ENCODE peak calls at places on chromosomes 3 and 15, in four cellular contexts. S, E, X and U are unnamed samples.

GRCh38 chr3:71076361-71076997 is 507.0 kb downstream of the FOXP1 start:
- DNase-seq in S (no peak), E (no peak), X (no peak), U (no peak)

GRCh38 chr3:54835701-54836100 is 92.2 kb downstream of the LRTM1 start:
- DNase-seq in S (no peak), E (no peak), X (no peak), U (no peak)

GRCh38 chr3:133447751-133448477 is 48.1 kb downstream of the BFSP2 start:
- DNase-seq in S (no peak), E (no peak), X (no peak), U (no peak)

GRCh38 chr3:102332205-102332604 is 102.6 kb upstream of the ZPLD1 start:
- DNase-seq in S (peak; percentile 35), E (peak; percentile 55), X (no peak), U (peak; percentile 66)

GRCh38 chr15:96578393-96578792 is 247.9 kb downstream of the NR2F2 start:
- DNase-seq in S (no peak), E (no peak), X (no peak), U (no peak)

GRCh38 chr15:29734917-29735572 is 87.2 kb downstream of the TJP1 start:
- DNase-seq in S (peak; percentile 50), E (no peak), X (no peak), U (no peak)

GRCh38 chr3:126036056-126036549 is 47.8 kb downstream of the SLC41A3 start:
- DNase-seq in S (no peak), E (no peak), X (peak; percentile 6), U (no peak)

GRCh38 chr3:190003730-190004129 is 117.0 kb downstream of the P3H2 start:
- DNase-seq in S (peak; percentile 79), E (peak; percentile 64), X (no peak), U (peak; percentile 64)

GRCh38 chr15:63856711-63857458 is 23.1 kb upstream of the HERC1 start:
- DNase-seq in S (no peak), E (peak; percentile 68), X (no peak), U (peak; percentile 84)

GRCh38 chr3:100317928-100318327 is 16.6 kb upstream of the NIT2 start:
- DNase-seq in S (no peak), E (no peak), X (no peak), U (no peak)

GRCh38 chr3:125062904-125063618 is 7.3 kb upstream of the HEG1 start:
- DNase-seq in S (peak; percentile 80), E (peak; percentile 91), X (no peak), U (peak; percentile 84)

GRCh38 chr3:4685673-4686345 is 192.7 kb downstream of the ITPR1 start:
- DNase-seq in S (no peak), E (no peak), X (no peak), U (no peak)

GRCh38 chr15:28086175-28086703 is 12.9 kb downstream of the OCA2 start:
- DNase-seq in S (peak; percentile 67), E (peak; percentile 35), X (peak; percentile 70), U (no peak)

GRCh38 chr3:117846238-117846637 is 1136.7 kb downstream of the TUSC7 start:
- DNase-seq in S (no peak), E (no peak), X (no peak), U (no peak)

GRCh38 chr3:73549071-73549600 is 75.6 kb downstream of the PDZRN3 start:
- DNase-seq in S (no peak), E (no peak), X (peak; percentile 36), U (no peak)
- H3K27ac ChIP-seq in S (no peak overlapping the region), E (no peak overlapping the region), X (no peak overlapping the region), U (no peak overlapping the region)

DNA sequence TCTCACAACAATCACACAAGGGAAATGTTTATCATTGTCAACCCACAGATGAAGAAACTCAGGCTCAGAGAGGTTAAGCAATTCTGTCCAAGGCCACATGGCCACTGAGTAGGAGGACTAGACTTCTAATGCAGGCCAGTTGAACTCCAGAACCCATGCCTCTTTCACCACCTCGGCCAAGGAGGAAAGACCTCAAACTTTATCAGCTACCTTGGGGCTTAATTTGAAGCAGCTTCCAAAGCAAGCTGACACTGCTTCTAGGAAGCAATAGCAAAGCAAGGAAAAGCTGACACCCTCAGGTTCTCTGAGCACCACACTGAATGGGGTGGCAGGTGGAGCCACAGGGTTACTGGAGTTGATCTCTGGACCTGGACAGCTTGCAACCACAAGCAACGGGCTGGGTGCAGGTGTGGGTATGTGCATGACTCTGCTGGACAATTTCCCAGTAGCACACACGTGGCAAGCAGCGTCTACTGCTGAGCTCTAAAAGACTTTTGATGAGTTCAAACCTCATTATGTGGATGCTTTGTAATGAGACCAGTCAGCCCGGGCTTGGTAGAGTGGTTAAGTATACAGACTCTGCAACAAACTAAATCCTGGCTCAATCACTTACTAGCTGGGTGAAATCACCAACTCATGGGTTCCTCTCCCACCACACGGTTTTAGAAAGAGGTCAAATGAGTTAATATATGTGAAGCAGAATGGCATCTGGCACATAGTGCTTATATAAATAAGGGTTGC is 23.1 kb downstream of the CCNL1 start:
- DNase-seq in S (no peak), E (peak; percentile 81), X (peak; percentile 84), U (peak; percentile 80)
- H3K27ac ChIP-seq in S (peak overlapping the region; percentile 75), E (peak overlapping the region; percentile 56), X (peak overlapping the region; percentile 72), U (peak overlapping the region; percentile 18)

GRCh38 chr3:186058225-186058624 is 50.7 kb downstream of the ETV5 start:
- DNase-seq in S (no peak), E (no peak), X (no peak), U (no peak)

GRCh38 chr3:186059192-186059591 is 49.7 kb downstream of the ETV5 start:
- DNase-seq in S (no peak), E (no peak), X (no peak), U (no peak)

GRCh38 chr3:186060222-186060621 is 48.7 kb downstream of the ETV5 start:
- DNase-seq in S (no peak), E (no peak), X (no peak), U (no peak)

GRCh38 chr3:186054481-186055399 is 54.1 kb downstream of the ETV5 start:
- DNase-seq in S (no peak), E (no peak), X (peak; percentile 19), U (no peak)

GRCh38 chr3:186057594-186057993 is 51.3 kb downstream of the ETV5 start:
- DNase-seq in S (peak; percentile 28), E (peak; percentile 43), X (no peak), U (peak; percentile 43)
- H3K27ac ChIP-seq in S (no peak overlapping the region), E (no peak overlapping the region), X (no peak overlapping the region), U (no peak overlapping the region)

DNA sequence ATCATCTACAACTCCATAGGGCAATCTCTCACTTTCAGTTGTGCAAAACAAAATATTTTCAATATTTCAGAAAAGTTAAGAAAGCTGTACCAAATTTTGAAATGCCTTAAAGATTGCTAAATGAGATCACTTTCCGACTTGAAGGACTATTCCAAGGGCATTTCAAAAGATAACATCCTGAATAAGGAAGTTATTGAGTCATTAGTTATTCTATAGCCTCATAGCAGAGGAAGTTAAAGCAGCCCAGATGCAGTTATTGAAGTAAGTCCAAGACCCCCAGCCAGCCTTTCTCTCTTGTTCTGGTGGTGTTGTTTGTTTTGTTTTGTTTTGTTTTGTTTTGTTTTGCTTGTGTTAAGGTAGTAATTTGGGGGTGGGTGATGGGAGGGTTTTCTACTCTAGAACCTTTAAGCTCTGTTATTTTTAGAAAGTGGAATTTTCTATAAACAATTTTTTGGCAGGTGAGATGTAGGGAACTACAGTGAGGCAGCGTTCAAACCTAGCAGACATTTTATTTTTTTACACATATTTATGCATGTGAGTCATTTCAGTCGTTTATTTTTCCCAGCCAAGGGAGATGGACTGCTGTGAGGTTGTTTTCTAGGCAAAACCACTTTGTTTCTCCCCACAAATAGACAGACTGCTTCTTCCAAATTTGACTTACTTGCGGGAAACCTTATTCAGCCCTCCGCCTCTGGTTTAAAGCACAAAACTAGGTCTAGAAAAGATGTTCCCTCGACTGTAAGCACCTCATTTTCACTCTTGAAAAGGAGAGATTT is 216.3 kb upstream of the ARPP21 start:
- DNase-seq in S (no peak), E (no peak), X (no peak), U (no peak)
- H3K27ac ChIP-seq in S (no peak overlapping the region), E (no peak overlapping the region), X (no peak overlapping the region), U (no peak overlapping the region)